ENCODE peak calls at places on chromosomes 7 and 10, in seven cellular contexts. A, D, G, S, U, M and K are unnamed samples.

GRCh38 chr10:79223001-79223345 is 124.3 kb upstream of the PPIF start:
- DNase-seq in A (no peak), D (no peak), G (peak; percentile 62), S (no peak), U (no peak), M (no peak), K (no peak)

GRCh38 chr7:17301491-17302101 is 3.1 kb downstream of the AHR start:
- DNase-seq in A (peak; percentile 51), D (peak; percentile 72), G (peak; percentile 34), S (peak; percentile 39), U (peak; percentile 43), M (no peak), K (no peak)

GRCh38 chr7:130903358-130903974 is 169.5 kb upstream of the KLF14 start:
- DNase-seq in A (peak; percentile 96), D (peak; percentile 99), G (no peak), S (no peak), U (peak; percentile 98), M (no peak), K (peak; percentile 77)

GRCh38 chr10:102186128-102186527 is 33.9 kb downstream of the NOLC1 start:
- DNase-seq in A (peak; percentile 57), D (peak; percentile 70), G (no peak), S (no peak), U (no peak), M (no peak), K (no peak)

GRCh38 chr10:92531132-92531531 is 42.8 kb downstream of the IDE start:
- DNase-seq in A (no peak), D (no peak), G (no peak), S (no peak), U (no peak), M (no peak), K (no peak)

GRCh38 chr7:81684513-81685262 is 85.2 kb downstream of the HGF start:
- DNase-seq in A (peak; percentile 100), D (peak; percentile 100), G (peak; percentile 78), S (peak; percentile 77), U (peak; percentile 100), M (peak; percentile 91), K (peak; percentile 88)

GRCh38 chr7:73718438-73718881 is 1.0 kb downstream of the STX1A start:
- DNase-seq in A (no peak), D (no peak), G (no peak), S (no peak), U (no peak), M (no peak), K (no peak)

GRCh38 chr7:110522061-110522750 is 568.7 kb upstream of the LRRN3 start:
- DNase-seq in A (no peak), D (no peak), G (no peak), S (no peak), U (peak; percentile 18), M (no peak), K (no peak)

GRCh38 chr7:118169146-118169545 is 14.8 kb upstream of the LSM8 start:
- DNase-seq in A (peak; percentile 39), D (no peak), G (no peak), S (no peak), U (peak; percentile 41), M (no peak), K (no peak)

GRCh38 chr10:11658801-11659368 is 47.4 kb upstream of the USP6NL start:
- DNase-seq in A (no peak), D (no peak), G (no peak), S (no peak), U (no peak), M (no peak), K (no peak)

GRCh38 chr10:80414126-80414898 is 6.0 kb downstream of the PRXL2A start:
- DNase-seq in A (no peak), D (peak; percentile 63), G (no peak), S (no peak), U (peak; percentile 12), M (no peak), K (no peak)

GRCh38 chr7:155533827-155534690 is 12.3 kb downstream of the CNPY1 start:
- DNase-seq in A (no peak), D (peak; percentile 7), G (no peak), S (no peak), U (no peak), M (no peak), K (no peak)

GRCh38 chr10:118977022-118977599 is 52.4 kb upstream of the NANOS1 start:
- DNase-seq in A (no peak), D (no peak), G (no peak), S (no peak), U (no peak), M (no peak), K (no peak)

GRCh38 chr7:106346678-106347217 is 62.0 kb upstream of the NAMPT start:
- DNase-seq in A (peak; percentile 96), D (peak; percentile 97), G (no peak), S (no peak), U (peak; percentile 97), M (no peak), K (peak; percentile 81)

GRCh38 chr10:32190890-32191491 is 134.8 kb upstream of the KIF5B start:
- DNase-seq in A (peak; percentile 40), D (peak; percentile 57), G (no peak), S (no peak), U (peak; percentile 36), M (no peak), K (no peak)

GRCh38 chr10:87635498-87636312 is 24.0 kb upstream of the PAPSS2 start:
- DNase-seq in A (peak; percentile 79), D (peak; percentile 66), G (no peak), S (no peak), U (peak; percentile 85), M (no peak), K (peak; percentile 74)

GRCh38 chr7:66013938-66014337 is 31.9 kb upstream of the GUSB start:
- DNase-seq in A (peak; percentile 62), D (peak; percentile 68), G (no peak), S (peak; percentile 56), U (peak; percentile 62), M (no peak), K (no peak)
- TF ChIP-seq CTCF in A (peak; percentile 66), D (peak; percentile 77), G (no peak), S (no peak), U (peak; percentile 69), M (no peak), K (no peak)

GRCh38 chr10:23884671-23885070 is 324.3 kb upstream of the KIAA1217 start:
- DNase-seq in A (no peak), D (no peak), G (no peak), S (no peak), U (no peak), M (no peak), K (no peak)

GRCh38 chr10:23885853-23886252 is 323.1 kb upstream of the KIAA1217 start:
- DNase-seq in A (no peak), D (no peak), G (no peak), S (no peak), U (no peak), M (no peak), K (no peak)

GRCh38 chr10:23891301-23891700 is 317.6 kb upstream of the KIAA1217 start:
- DNase-seq in A (no peak), D (no peak), G (no peak), S (no peak), U (no peak), M (no peak), K (no peak)

GRCh38 chr10:23892296-23892695 is 316.6 kb upstream of the KIAA1217 start:
- DNase-seq in A (peak; percentile 4), D (no peak), G (no peak), S (no peak), U (no peak), M (no peak), K (no peak)

DNA sequence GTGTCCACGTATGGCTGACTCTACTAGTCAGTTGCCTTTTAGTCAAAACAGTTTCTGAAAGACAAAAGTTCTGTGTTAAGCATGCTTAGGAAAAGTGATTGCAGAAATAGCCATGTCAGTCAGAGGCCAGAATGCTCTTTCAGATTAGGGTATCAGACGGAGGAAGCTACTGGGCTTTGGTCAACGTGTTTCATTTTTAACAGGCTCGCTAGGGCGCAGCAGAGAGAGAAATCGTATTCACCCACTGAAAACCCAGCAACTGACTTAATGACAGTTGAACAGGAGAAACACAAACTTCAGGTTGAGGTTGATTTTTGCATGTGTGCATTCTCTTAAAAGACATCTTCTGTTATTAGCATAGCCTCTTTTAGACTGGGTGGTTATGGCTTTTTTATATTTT is 322.6 kb upstream of the KIAA1217 start:
- DNase-seq in A (no peak), D (no peak), G (no peak), S (no peak), U (no peak), M (no peak), K (no peak)
- TF ChIP-seq CTCF in A (no peak), D (no peak), G (no peak), S (no peak), U (no peak), M (peak; percentile 9), K (no peak)

GRCh38 chr7:157876469-157877285 is 539.9 kb downstream of the DNAJB6 start:
- DNase-seq in A (no peak), D (no peak), G (no peak), S (no peak), U (no peak), M (no peak), K (no peak)

GRCh38 chr7:157874208-157874816 is 537.5 kb downstream of the DNAJB6 start:
- DNase-seq in A (no peak), D (no peak), G (no peak), S (no peak), U (no peak), M (no peak), K (no peak)

GRCh38 chr7:157873664-157874063 is 536.9 kb downstream of the DNAJB6 start:
- DNase-seq in A (no peak), D (no peak), G (no peak), S (no peak), U (no peak), M (no peak), K (no peak)

GRCh38 chr7:157874870-157875229 is 538.0 kb downstream of the DNAJB6 start:
- DNase-seq in A (no peak), D (no peak), G (no peak), S (no peak), U (no peak), M (no peak), K (no peak)

DNA sequence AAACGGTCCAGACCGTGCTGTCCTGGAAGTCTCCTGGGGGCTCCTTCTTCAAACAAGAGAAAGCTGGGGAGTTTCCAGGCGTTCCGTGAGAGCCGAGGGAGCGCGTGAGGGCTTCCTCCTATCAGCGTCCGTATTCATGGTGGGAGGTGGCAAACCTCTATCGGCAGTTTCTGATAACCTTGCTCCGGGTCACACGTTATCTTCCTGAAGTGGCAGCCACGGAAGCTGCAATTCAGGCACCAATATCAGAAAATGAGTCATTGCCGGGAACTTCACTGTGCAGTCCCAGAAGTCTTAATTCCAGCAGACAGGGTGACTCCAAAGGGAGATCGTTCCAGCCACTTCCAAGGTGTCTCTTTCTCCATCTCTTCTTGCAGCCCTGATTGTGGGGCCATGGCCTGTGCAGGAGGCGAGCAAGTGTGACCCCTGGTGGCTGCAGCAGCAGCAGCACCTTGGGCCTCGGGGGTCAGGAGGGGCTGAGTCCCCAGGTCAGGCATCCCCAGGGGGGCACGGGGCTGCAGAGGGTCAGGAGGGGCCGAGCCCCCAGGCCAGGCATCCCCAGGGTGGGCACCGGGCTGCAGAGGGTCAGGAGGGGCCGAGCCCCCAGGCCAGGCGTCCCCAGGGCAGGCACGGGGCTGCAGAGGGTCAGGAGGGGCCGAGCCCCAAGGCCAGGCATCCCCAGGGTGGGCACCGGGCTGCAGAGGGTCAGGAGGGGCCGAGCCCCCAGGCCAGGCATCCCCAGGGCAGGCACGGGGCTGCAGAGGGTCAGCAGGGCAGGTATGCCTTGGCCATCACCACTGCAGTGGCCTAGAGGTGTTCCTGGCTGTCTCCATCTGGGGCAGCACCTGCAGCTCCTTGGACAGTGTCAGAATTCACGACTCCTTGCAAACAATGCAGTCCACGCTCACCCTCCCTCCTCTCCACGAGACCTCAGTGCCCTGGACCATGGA is 538.7 kb downstream of the DNAJB6 start:
- DNase-seq in A (no peak), D (no peak), G (no peak), S (no peak), U (no peak), M (peak; percentile 59), K (no peak)
- TF ChIP-seq CTCF in A (no peak), D (no peak), G (no peak), S (peak; percentile 20), U (no peak), M (peak; percentile 36), K (peak; percentile 94)

GRCh38 chr10:73774637-73775036 is 7.2 kb upstream of the CHCHD1 start:
- DNase-seq in A (peak; percentile 32), D (peak; percentile 33), G (no peak), S (no peak), U (peak; percentile 24), M (no peak), K (no peak)
- TF ChIP-seq CTCF in A (peak; percentile 33), D (no peak), G (no peak), S (no peak), U (peak; percentile 27), M (no peak), K (no peak)